ENCODE peak calls at places on chromosome 16, in four cellular contexts. K, W, C and E are unnamed samples.

GRCh38 chr16:86542756-86543750 is 12.0 kb downstream of the MTHFSD start:
- DNase-seq in C (no peak), K (no peak), W (no peak), E (no peak)

GRCh38 chr16:64375386-64375980 is 746.4 kb downstream of the CDH11 start:
- DNase-seq in C (no peak), W (no peak), K (no peak), E (no peak)

GRCh38 chr16:12262454-12263180 is 286.1 kb downstream of the SNX29 start:
- DNase-seq in C (no peak), W (no peak), K (no peak), E (peak; percentile 10)

GRCh38 chr16:49650603-49651002 is 205.3 kb downstream of the ZNF423 start:
- DNase-seq in K (no peak), W (no peak), C (no peak), E (no peak)

GRCh38 chr16:49499018-49499785 is 125.6 kb downstream of the C16orf78 start:
- DNase-seq in C (no peak), W (no peak), K (no peak), E (peak; percentile 45)

GRCh38 chr16:88803264-88803987 is at the start of gene CDT1:
- DNase-seq in C (peak; percentile 89), K (peak; percentile 75), W (no peak), E (peak; percentile 75)

GRCh38 chr16:57680842-57681241 is 12.7 kb downstream of the ADGRG3 start:
- DNase-seq in C (no peak), W (no peak), K (no peak), E (no peak)

GRCh38 chr16:30088832-30089624 is 2.7 kb downstream of the TBX6 start:
- DNase-seq in W (no peak), C (no peak), K (no peak), E (no peak)

GRCh38 chr16:14042706-14043105 is 28.4 kb upstream of the MRTFB start:
- DNase-seq in W (no peak), K (no peak), C (no peak), E (no peak)

GRCh38 chr16:48576927-48577326 is 33.1 kb downstream of the N4BP1 start:
- DNase-seq in K (peak; percentile 78), W (no peak), C (no peak), E (no peak)

GRCh38 chr16:51509336-51509735 is 358.3 kb upstream of the SALL1 start:
- DNase-seq in C (no peak), W (no peak), K (no peak), E (no peak)

GRCh38 chr16:83738926-83739503 is 68.8 kb upstream of the HSBP1 start:
- DNase-seq in K (no peak), C (no peak), W (no peak), E (no peak)

GRCh38 chr16:85735946-85736345 is 14.9 kb downstream of the C16orf74 start:
- DNase-seq in W (no peak), K (no peak), C (no peak), E (no peak)

GRCh38 chr16:88274847-88275246 is 107.9 kb upstream of the ZNF469 start:
- DNase-seq in C (no peak), K (no peak), W (no peak), E (no peak)

GRCh38 chr16:68251812-68252211 is 6.6 kb downstream of the PLA2G15 start:
- DNase-seq in K (no peak), C (no peak), W (no peak), E (no peak)

GRCh38 chr16:69318177-69318910 is 7.2 kb downstream of the VPS4A start:
- DNase-seq in W (no peak), K (no peak), C (no peak), E (no peak)

GRCh38 chr16:69314534-69314933 is 3.4 kb downstream of the VPS4A start:
- DNase-seq in W (no peak), K (no peak), C (no peak), E (no peak)

GRCh38 chr16:69313469-69313868 is 2.3 kb downstream of the VPS4A start:
- DNase-seq in C (no peak), W (no peak), K (no peak), E (no peak)

GRCh38 chr16:69316595-69317034 is 5.5 kb downstream of the VPS4A start:
- DNase-seq in W (no peak), C (no peak), K (no peak), E (no peak)

DNA sequence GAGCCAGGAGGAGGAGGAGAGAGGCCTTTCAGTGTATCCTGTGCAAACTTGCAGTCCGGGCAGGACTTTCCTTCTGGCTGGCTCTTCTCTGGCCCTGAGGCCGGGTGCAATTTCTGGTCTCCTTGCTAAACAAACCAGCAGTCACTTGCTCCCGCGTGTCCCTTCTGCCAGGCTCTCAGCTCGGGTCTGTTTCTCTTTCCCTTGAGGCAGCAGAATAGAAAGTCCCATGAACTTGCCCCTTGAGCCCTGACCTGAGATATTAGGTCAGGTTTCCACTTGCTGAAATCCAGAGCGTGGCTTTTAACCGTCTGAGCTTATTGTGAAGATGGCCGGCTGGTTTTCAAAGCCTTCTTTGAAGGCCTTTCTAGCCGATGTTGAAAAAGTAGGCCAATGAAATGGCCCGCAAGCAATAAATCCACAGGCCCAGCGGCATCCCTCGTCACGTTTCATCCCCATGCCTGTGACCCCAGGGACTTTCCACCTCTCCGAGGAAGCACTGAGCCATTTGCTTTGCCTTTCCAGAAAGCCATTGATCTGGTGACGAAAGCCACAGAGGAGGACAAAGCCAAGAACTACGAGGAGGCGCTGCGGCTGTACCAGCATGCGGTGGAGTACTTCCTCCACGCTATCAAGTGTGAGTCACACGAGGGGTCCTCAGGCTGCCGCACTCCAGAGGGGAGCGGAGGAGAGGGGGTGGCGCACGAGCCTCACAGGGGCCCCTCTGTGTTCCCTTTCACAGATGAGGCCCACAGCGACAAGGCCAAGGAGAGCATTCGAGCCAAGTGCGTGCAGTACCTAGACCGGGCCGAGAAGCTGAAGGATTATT is 4.5 kb downstream of the VPS4A start:
- DNase-seq in K (no peak), C (no peak), W (no peak), E (no peak)
- H3K27ac ChIP-seq in K (no peak overlapping the region), C (no peak overlapping the region), W (no peak overlapping the region), E (no peak overlapping the region)

GRCh38 chr16:89922477-89922883 is 662 bp upstream of the TUBB3 start:
- DNase-seq in K (peak; percentile 78), C (no peak), W (peak; percentile 86), E (peak; percentile 95)

GRCh38 chr16:89920723-89921122 is 2.1 kb downstream of the MC1R start:
- DNase-seq in W (no peak), C (no peak), K (no peak), E (no peak)

GRCh38 chr16:89921699-89922476 is 1.3 kb upstream of the TUBB3 start:
- DNase-seq in W (peak; percentile 74), K (peak; percentile 87), C (no peak), E (peak; percentile 98)

GRCh38 chr16:89919535-89920406 is 1.1 kb downstream of the MC1R start:
- DNase-seq in C (no peak), W (no peak), K (no peak), E (no peak)

GRCh38 chr16:89921131-89921698 is 1.9 kb upstream of the TUBB3 start:
- DNase-seq in W (no peak), K (no peak), C (no peak), E (no peak)
- H3K27ac ChIP-seq in W (peak overlapping the region; percentile 85), K (peak overlapping the region; percentile 67), C (peak overlapping the region; percentile 78), E (peak overlapping the region; percentile 99)

GRCh38 chr16:3934491-3935185 is 54.1 kb upstream of the CREBBP start:
- DNase-seq in C (peak; percentile 7), W (no peak), K (no peak), E (peak; percentile 9)
- H3K27ac ChIP-seq in C (no peak overlapping the region), W (no peak overlapping the region), K (no peak overlapping the region), E (no peak overlapping the region)

DNA sequence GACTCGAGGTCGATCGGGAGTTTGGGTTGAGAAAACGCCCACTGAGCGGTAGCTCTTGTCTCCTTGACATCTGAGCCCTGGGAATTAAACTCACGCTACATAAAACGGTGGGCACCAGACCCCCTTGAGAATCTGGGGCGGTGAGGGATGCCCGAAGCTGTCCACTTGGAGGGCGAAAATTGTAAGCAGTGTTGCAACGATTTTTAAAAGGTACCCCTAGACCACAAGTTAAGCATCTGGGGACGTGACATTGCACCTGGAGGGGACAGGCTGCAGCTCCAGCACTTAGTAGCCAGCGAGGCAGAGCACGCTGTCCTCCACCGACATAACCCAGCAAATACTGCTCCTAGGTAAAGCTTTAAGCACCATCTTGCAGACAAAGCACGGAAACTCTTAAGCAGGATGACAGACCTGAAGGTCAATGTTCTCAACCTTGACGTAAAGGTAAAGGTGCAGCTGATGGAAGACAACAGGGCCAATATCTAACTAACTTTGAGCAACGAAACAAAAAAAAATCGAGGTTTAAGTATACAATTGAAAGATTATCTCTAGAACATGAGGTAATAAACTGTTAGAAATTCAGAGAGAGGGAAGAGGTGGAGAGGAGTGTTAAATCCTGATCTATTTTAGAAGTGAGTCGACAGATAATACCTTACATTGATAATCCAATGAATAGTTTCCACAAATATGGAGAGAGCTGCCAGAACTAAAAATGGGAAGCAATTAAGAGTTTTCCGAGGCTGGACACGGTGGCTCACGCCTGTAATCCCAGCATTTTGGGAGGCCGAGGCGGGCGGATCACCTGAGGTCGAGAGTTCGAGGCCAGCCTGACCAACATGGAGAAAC is 921 bp upstream of the CDR2 start:
- DNase-seq in K (no peak), C (no peak), W (no peak), E (no peak)
- H3K27ac ChIP-seq in K (peak overlapping the region; percentile 89), C (peak overlapping the region; percentile 85), W (peak overlapping the region; percentile 92), E (peak overlapping the region; percentile 52)

DNA sequence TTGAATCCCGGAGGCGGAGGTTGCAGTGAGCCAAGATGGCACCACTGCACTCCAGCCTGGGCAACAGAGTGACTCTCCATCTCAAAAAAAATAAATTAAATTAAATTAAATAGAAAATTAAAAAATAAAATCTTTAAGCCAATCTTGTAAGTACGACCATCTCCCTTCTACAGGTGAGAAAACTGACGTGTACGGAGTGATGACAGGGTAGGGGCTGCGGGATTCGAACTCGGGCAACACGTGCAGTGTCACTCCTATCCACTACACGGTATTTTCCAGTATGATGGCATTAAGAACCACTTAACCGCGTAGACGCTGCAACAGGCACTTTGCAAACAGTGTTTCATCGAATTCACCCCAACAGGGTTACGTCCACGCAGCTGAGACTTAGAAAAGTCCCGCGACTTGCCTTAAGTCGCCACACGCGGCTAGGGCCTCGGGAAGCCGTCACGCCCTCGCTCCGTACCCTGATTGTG is 691 bp downstream of the WDR59 start:
- DNase-seq in W (no peak), K (peak; percentile 35), C (no peak), E (no peak)
- H3K27ac ChIP-seq in W (peak overlapping the region; percentile 58), K (peak overlapping the region; percentile 84), C (peak overlapping the region; percentile 82), E (peak overlapping the region; percentile 41)

GRCh38 chr16:81367821-81368220 is 53.1 kb downstream of the GAN start:
- DNase-seq in W (no peak), C (no peak), K (no peak), E (no peak)
- H3K27ac ChIP-seq in W (peak overlapping the region; percentile 30), C (no peak overlapping the region), K (no peak overlapping the region), E (no peak overlapping the region)

GRCh38 chr16:24639769-24640168 is 89.7 kb upstream of the TNRC6A start:
- DNase-seq in C (no peak), K (no peak), W (no peak), E (no peak)

GRCh38 chr16:24634919-24635318 is 94.5 kb upstream of the TNRC6A start:
- DNase-seq in W (no peak), C (no peak), K (no peak), E (no peak)

DNA sequence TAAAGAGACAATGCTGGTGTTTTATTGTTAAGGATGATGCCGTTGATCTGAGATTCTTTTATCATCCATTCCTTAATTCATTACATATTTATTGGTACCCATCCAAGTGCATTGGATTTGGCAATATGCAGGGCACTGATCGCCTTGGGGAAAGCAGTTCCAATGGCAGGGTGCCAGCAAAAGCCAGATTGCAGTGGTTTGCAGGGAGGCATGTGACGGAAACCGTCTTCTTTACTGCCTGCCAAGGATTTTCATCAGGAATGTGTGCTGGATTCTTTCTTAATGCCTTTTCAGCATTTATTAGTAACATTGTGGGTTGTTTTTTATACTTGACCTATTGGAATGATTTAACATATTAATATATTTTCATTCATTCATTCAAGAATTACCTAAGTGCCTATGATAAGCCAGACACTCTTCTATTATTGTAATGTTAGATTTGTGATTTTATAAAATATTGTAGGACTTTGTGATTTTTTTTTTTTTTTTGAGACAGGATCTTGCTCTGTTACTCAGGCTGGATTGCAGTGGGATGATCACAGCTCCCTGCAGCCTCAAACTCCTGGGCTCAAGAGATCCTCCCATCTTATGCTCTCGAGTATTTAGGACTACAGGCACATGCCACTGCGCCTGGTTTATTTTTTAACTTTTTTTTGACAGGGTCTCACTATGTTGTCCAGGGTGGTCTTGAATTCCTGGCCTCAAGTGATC is 93.4 kb upstream of the TNRC6A start:
- DNase-seq in C (peak; percentile 58), W (no peak), K (peak; percentile 79), E (peak; percentile 90)
- H3K27ac ChIP-seq in C (no peak overlapping the region), W (no peak overlapping the region), K (no peak overlapping the region), E (peak overlapping the region; percentile 90)